ENCODE peak calls at places on chromosomes 7 and 10, in five cellular contexts. F is neural progenitor cell, Y is A549, R is CD14-positive monocyte, D is sigmoid colon. W is an unnamed sample.

GRCh38 chr7:137975223-137975622 is 26.7 kb downstream of the CREB3L2 start:
- DNase-seq in F (peak), R (no peak), Y (no peak), D (peak), W (no peak)

GRCh38 chr7:114414151-114415053 is at the start of gene FOXP2:
- DNase-seq in R (no peak), D (no peak), Y (no peak), F (peak), W (no peak)

GRCh38 chr7:32347244-32347828 is 142.8 kb downstream of the LSM5 start:
- DNase-seq in D (no peak), Y (peak), F (peak), R (no peak), W (peak)

GRCh38 chr10:29618341-29619171 is 16.2 kb downstream of the SVIL start:
- DNase-seq in D (peak), Y (no peak), R (no peak), F (peak), W (peak)

GRCh38 chr7:72063325-72063724 is 348.8 kb downstream of the CALN1 start:
- DNase-seq in Y (no peak), D (no peak), R (no peak), F (no peak), W (no peak)

GRCh38 chr7:116433246-116433645 is 66.3 kb upstream of the CAV2 start:
- DNase-seq in F (no peak), R (no peak), D (no peak), Y (no peak), W (no peak)

GRCh38 chr7:7272294-7272693 is 90.0 kb downstream of the C1GALT1 start:
- DNase-seq in Y (no peak), F (no peak), R (no peak), D (no peak), W (no peak)

GRCh38 chr10:30000802-30001571 is 58.4 kb downstream of the JCAD start:
- DNase-seq in F (no peak), D (peak), Y (no peak), R (no peak), W (no peak)

GRCh38 chr7:105618016-105618296 is 36.7 kb upstream of the EFCAB10 start:
- DNase-seq in Y (no peak), F (no peak), R (no peak), D (peak), W (peak)

DNA sequence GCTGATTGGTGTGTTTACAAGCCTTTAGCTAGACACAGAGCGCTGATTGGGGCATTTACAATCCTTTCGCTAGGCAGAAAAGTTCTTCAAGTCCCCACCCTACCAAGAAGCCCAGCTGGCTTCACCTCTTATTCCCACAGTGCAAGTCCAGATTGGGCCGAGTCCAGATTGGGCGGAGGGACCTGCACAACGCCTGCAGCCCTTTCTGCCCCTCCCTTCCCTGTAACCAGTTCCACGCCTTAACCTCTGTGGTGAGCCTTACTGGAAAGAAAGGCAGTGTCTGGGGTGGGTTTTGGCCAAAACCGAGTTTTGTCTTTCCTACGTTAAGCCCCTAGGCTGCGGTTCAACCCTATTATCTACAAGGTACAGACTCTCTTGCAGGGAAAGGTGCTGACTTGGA is 268.7 kb downstream of the ZEB1 start:
- DNase-seq in Y (no peak), D (no peak), F (no peak), R (no peak), W (no peak)
- TF ChIP-seq CTCF in Y (no peak), D (no peak), F (no peak), R (no peak), W (no peak)

GRCh38 chr10:83433705-83434104 is 705.6 kb upstream of the GHITM start:
- DNase-seq in F (no peak), Y (no peak), D (no peak), R (no peak), W (no peak)
- TF ChIP-seq CTCF in F (no peak), Y (no peak), D (no peak), R (no peak), W (no peak)

DNA sequence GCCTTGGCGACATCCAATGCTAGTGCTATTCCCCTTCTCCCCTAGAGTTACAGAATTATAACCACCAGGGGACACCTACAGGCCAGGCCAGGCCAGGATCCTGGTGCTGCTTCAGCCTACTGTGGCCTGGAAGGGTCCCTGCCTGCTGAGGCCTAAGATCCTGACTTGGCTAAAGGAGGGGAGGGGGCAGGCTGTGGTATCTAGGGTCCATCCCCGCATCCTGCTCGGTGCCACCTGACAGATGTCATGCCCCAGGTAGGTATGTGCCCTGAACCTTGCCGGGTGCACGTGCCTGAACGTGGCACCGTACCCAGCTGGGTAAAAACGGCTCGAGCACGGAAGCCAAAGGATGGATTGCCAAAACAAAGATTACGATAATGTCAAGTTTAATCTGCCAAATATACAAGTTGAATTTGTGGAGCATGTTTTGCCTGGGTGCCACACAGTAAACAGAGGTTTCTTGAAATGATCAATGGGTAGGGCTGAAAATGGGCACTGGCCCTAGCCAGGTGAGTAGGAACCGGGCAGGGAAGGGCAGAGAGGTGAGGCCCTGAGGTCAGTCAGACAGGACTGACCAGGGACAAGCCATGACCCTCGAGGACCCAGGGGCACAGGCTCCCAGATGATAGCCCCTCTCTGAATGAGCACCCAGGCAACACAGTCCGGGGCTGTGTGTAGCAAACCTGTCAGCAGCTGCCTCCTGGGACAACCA is 12.6 kb downstream of the PDAP1 start:
- DNase-seq in F (no peak), D (no peak), Y (no peak), R (no peak), W (no peak)
- TF ChIP-seq CTCF in F (no peak), D (no peak), Y (no peak), R (no peak), W (no peak)

GRCh38 chr7:51161937-51162336 is 154.7 kb downstream of the COBL start:
- DNase-seq in Y (no peak), D (no peak), F (no peak), R (no peak), W (no peak)

GRCh38 chr7:51160411-51160810 is 156.2 kb downstream of the COBL start:
- DNase-seq in D (no peak), R (no peak), Y (no peak), F (no peak), W (no peak)

GRCh38 chr7:51162724-51163329 is 153.8 kb downstream of the COBL start:
- DNase-seq in D (peak), F (peak), Y (peak), R (no peak), W (peak)

GRCh38 chr7:51158742-51159441 is 157.7 kb downstream of the COBL start:
- DNase-seq in Y (no peak), F (no peak), D (no peak), R (no peak), W (no peak)

DNA sequence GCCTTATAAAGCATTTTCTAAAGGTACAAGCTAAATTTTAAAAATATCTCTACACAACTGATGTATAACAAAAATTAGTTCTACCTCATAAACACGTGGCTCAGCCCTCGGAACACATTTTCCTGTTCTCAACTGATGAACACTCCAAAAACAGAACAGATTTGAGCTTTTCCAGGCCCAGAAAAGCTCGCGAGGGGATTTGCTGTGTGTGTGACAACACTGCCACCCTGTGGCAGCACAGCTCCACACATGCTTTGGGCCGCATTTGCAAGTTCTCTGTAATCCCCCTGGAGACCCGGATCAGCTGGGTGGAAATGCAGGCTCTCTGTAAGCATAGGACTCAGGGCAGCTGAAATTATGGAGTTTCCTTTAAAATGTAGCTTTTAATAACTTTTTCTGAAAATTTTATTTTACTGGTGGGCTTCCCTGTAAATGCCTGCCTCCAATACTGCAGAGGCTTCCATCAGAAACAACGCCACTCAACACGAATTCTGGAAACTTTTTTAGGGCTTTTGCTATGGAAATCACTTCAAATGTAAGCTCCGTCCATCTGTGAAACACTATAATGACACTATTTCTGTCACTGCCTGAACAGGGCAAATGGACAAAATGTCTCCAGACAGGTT is 155.5 kb downstream of the COBL start:
- DNase-seq in R (no peak), F (peak), Y (peak), D (peak), W (peak)
- TF ChIP-seq CTCF in R (peak), F (peak), Y (peak), D (peak), W (peak)

DNA sequence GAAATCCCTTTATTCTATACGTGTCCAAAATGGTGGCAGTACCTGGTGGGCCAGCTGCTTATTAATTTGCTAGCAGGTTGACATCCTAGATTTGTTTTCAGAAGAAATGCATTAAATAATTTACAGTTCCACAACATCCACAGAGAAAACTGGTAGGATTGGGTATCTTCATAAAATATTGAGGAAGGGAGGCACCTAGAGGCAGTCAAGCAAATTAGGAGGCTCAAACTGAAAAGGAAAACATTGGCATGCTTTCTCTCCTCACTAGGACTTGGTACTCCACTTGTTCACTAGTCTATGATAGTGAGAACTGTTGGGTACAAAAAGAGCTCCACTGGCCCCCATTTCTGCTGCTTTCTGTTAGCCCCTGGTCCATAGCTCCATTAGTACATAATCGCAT is 18.3 kb upstream of the LRGUK start:
- DNase-seq in Y (no peak), R (no peak), F (no peak), D (no peak), W (no peak)
- TF ChIP-seq CTCF in Y (peak), R (no peak), F (no peak), D (no peak), W (no peak)

DNA sequence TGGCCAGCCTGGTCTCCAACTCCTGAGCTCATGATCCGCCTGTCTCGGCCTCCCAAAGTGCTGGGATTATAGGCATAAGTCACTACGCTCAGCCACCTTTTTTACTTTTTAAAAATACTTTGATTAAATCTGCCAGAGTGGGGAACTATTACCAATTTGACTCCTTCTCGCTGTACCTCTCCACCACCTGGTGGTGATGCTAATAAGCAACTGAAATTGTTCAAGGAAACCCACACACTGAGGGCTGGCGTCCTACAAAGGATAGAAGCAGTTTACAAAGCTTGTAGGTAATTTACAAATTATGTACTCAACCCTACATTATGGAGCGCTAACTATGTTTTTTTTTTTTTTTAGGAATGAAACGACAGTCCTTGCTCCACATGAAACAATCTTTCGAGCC is 111.1 kb downstream of the CPED1 start:
- DNase-seq in F (peak), D (no peak), Y (no peak), R (no peak), W (no peak)
- TF ChIP-seq CTCF in F (peak), D (no peak), Y (no peak), R (no peak), W (no peak)

GRCh38 chr10:11434323-11434722 is 177.1 kb downstream of the USP6NL start:
- DNase-seq in D (no peak), Y (peak), F (peak), R (no peak), W (no peak)
- TF ChIP-seq CTCF in D (no peak), Y (peak), F (peak), R (no peak), W (peak)